ENCODE peak calls at places on chromosomes 16 and 17, in five cellular contexts. X is lower leg skin, B is H1, O is right lobe of liver, N is H54. D is an unnamed sample.

GRCh38 chr16:27238016-27238587 is 30.5 kb downstream of the NSMCE1 start:
- DNase-seq in X (no peak), B (no peak), O (no peak), N (no peak), D (no peak)

GRCh38 chr16:77450790-77451487 is 16.1 kb upstream of the ADAMTS18 start:
- DNase-seq in X (no peak), B (no peak), O (no peak), N (no peak), D (no peak)

GRCh38 chr16:85010446-85010930 is 847 bp downstream of the ZDHHC7 start:
- DNase-seq in X (no peak), B (no peak), O (no peak), N (no peak), D (no peak)

GRCh38 chr17:73657473-73658116 is 13.3 kb upstream of the SDK2 start:
- DNase-seq in X (no peak), B (no peak), O (peak), N (no peak), D (peak)

GRCh38 chr16:10178079-10178478 is 4.1 kb downstream of the GRIN2A start:
- DNase-seq in X (no peak), B (no peak), O (no peak), N (no peak), D (no peak)

GRCh38 chr16:67926181-67926742 is 5.4 kb downstream of the CTRL start:
- DNase-seq in X (no peak), B (no peak), O (no peak), N (no peak), D (no peak)

GRCh38 chr17:83189673-83190385 is 110.4 kb downstream of the METRNL start:
- DNase-seq in X (peak), B (no peak), O (peak), N (no peak), D (no peak)

GRCh38 chr17:43316522-43317142 is 82.2 kb upstream of the ARL4D start:
- DNase-seq in X (no peak), B (no peak), O (no peak), N (no peak), D (no peak)

GRCh38 chr17:37576281-37576680 is 32.9 kb downstream of the SYNRG start:
- DNase-seq in X (no peak), B (no peak), O (no peak), N (no peak), D (no peak)

GRCh38 chr16:17238285-17239028 is 232.3 kb downstream of the XYLT1 start:
- DNase-seq in X (no peak), B (no peak), O (no peak), N (no peak), D (no peak)

GRCh38 chr17:43025290-43025657 is 243 bp downstream of the RND2 start:
- DNase-seq in X (no peak), B (no peak), O (no peak), N (no peak), D (no peak)

GRCh38 chr17:2192367-2193028 is 111.1 kb downstream of the SMG6 start:
- DNase-seq in X (no peak), B (no peak), O (no peak), N (peak), D (peak)

GRCh38 chr16:11791144-11791828 is 5.8 kb downstream of the ZC3H7A start:
- DNase-seq in X (no peak), B (no peak), O (no peak), N (no peak), D (no peak)

GRCh38 chr17:78828470-78829185 is 12.0 kb downstream of the USP36 start:
- DNase-seq in X (no peak), B (no peak), O (no peak), N (peak), D (peak)

GRCh38 chr16:28820016-28820415 is 2.8 kb upstream of the ATXN2L start:
- DNase-seq in X (no peak), B (no peak), O (peak), N (no peak), D (no peak)

GRCh38 chr17:74512624-74513084 is 18.6 kb downstream of the CD300LB start:
- DNase-seq in X (no peak), B (no peak), O (no peak), N (no peak), D (no peak)

GRCh38 chr17:66304304-66305174 is 2.1 kb downstream of the PRKCA start:
- DNase-seq in X (no peak), B (peak), O (peak), N (peak), D (no peak)

GRCh38 chr16:47016700-47017133 is 43.2 kb upstream of the DNAJA2 start:
- DNase-seq in X (no peak), B (no peak), O (no peak), N (no peak), D (no peak)

GRCh38 chr16:65069090-65069489 is 52.8 kb downstream of the CDH11 start:
- DNase-seq in X (no peak), B (no peak), O (no peak), N (no peak), D (no peak)

GRCh38 chr16:27585200-27585599 is 35.3 kb downstream of the KATNIP start:
- DNase-seq in X (no peak), B (no peak), O (no peak), N (no peak), D (no peak)

GRCh38 chr16:50399411-50399810 is 30.6 kb upstream of the BRD7 start:
- DNase-seq in X (no peak), B (no peak), O (no peak), N (no peak), D (no peak)

GRCh38 chr16:16110111-16110490 is 113.2 kb downstream of the ABCC6 start:
- DNase-seq in X (no peak), B (no peak), O (no peak), N (no peak), D (no peak)

GRCh38 chr17:57355090-57355859 is 99.0 kb downstream of the MSI2 start:
- DNase-seq in X (no peak), B (no peak), O (no peak), N (no peak), D (no peak)

GRCh38 chr17:5651348-5651747 is 67.0 kb upstream of the NLRP1 start:
- DNase-seq in X (no peak), B (no peak), O (no peak), N (no peak), D (no peak)

GRCh38 chr17:76204277-76204676 is 36.0 kb downstream of the RNF157 start:
- DNase-seq in X (no peak), B (no peak), O (no peak), N (peak), D (no peak)

GRCh38 chr16:86170720-86171119 is 271.8 kb downstream of the IRF8 start:
- DNase-seq in X (no peak), B (no peak), O (no peak), N (no peak), D (no peak)

GRCh38 chr17:69511244-69511643 is 96.7 kb downstream of the MAP2K6 start:
- DNase-seq in X (no peak), B (no peak), O (no peak), N (no peak), D (no peak)

GRCh38 chr17:16470302-16470701 is 21.7 kb downstream of the LRRC75A start:
- DNase-seq in X (no peak), B (no peak), O (no peak), N (no peak), D (no peak)

GRCh38 chr16:29231231-29231630 is 175.3 kb downstream of the NPIPB11 start:
- DNase-seq in X (peak), B (no peak), O (no peak), N (no peak), D (no peak)

GRCh38 chr17:48269209-48269608 is 160.8 kb downstream of the SKAP1 start:
- DNase-seq in X (no peak), B (no peak), O (no peak), N (no peak), D (no peak)
- TF ChIP-seq POLR2A in X (no peak), B (no peak), O (no peak), N (no peak), D (no peak)

GRCh38 chr16:30997000-30997886 is 12.2 kb downstream of the HSD3B7 start:
- DNase-seq in X (peak), B (peak), O (peak), N (peak), D (peak)
- TF ChIP-seq POLR2A in X (no peak), B (no peak), O (peak), N (no peak), D (no peak)

GRCh38 chr16:4115209-4115940 is 867 bp downstream of the ADCY9 start:
- DNase-seq in X (peak), B (no peak), O (peak), N (peak), D (no peak)

GRCh38 chr16:4117250-4117578 is 972 bp upstream of the ADCY9 start:
- DNase-seq in X (no peak), B (no peak), O (no peak), N (no peak), D (no peak)

GRCh38 chr16:4114257-4115208 is 1.7 kb downstream of the ADCY9 start:
- DNase-seq in X (no peak), B (no peak), O (no peak), N (no peak), D (no peak)

GRCh38 chr16:4115941-4116327 is 308 bp downstream of the ADCY9 start:
- DNase-seq in X (no peak), B (no peak), O (no peak), N (no peak), D (no peak)

DNA sequence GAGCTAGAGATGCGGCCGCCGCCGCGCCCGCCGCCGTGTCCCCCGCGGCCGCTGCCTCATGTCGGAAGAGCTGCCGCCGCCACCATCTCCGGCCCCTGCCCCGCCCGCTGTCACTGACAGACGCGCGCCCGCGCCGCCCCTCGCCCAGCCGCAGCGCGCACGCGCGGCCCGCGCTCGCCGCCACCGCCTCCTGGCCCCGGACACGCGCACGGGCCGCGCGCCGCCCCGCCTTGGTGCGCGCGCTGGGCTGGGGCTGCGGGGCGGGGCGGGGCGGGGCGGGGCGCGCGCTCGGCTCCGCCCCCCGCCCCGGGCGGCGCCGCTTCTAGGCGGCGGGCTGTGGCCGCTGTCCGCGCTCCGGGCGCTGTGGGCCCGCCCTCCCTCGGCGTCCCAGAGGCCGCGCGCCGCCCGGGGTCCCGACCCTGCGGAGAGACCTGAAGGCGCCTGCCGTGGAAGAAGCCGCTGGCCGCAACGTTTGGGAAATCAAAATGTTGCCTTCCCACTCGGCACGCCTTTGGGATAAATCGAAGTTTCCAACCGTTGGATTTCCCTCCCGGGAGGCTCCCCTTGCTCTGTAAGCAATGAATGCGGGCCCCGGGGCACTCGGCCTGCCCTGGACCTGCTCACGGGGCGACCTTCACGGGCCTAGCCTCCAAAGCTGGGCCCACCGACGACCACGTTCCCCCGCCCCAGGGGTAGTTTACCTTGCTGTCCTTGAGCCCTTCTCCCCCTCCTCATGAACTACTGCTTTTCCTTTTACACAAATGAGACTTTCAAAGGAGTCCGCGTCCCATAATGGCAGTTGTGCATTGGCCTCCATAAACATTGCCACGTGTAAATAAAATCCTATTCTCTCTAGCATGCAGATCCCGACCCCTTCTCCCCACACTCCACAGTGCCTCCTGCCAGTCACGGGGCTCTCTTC is at the start of gene ADCY9:
- DNase-seq in X (peak), B (no peak), O (peak), N (peak), D (peak)
- TF ChIP-seq POLR2A in X (no peak), B (no peak), O (peak), N (peak), D (peak)

DNA sequence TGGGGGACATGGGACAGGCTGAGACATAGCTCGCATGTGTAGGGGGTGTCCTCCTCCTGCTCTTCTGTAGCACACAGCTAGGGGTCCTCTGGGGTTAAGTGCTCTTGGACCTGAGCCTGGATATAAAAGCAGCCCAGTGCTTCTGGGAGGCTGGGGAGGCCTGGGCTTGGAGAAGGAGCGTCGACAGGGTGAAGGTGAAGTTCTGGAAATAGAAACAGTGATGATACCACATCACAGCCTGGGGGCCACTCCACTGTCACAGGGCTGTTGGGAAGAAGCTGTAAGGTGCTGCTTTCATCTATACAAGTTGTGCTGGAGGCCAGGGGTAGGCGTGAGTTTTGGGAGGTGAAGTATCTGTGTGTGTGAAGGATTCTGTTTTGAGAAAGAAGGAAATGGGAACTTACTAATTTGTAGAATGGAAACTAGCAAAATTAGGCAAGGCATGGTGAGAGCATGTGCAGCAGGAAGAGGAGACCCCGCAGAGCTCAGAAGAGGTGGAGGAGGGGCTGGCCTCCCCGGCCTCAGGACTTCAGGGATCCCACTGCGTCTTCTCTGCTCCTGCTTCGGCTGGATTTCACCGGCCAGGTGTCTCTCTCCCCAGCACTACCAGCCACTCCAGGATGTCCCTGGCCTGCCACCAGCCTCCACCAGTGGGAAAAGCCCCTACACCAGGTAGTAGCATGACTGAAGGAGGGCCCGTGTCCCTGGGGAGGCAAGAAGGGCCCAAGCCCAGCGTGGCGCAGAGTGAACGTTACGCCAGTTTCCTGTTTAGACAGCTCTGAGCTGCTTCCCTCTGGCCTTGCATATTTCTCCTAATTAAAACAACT is 19.4 kb downstream of the PLCG2 start:
- DNase-seq in X (no peak), B (no peak), O (no peak), N (no peak), D (no peak)
- TF ChIP-seq POLR2A in X (no peak), B (no peak), O (no peak), N (no peak), D (no peak)

GRCh38 chr16:75011634-75012307 is 12.9 kb downstream of the ZNRF1 start:
- DNase-seq in X (peak), B (no peak), O (no peak), N (no peak), D (peak)
- TF ChIP-seq POLR2A in X (no peak), B (no peak), O (no peak), N (no peak), D (no peak)

DNA sequence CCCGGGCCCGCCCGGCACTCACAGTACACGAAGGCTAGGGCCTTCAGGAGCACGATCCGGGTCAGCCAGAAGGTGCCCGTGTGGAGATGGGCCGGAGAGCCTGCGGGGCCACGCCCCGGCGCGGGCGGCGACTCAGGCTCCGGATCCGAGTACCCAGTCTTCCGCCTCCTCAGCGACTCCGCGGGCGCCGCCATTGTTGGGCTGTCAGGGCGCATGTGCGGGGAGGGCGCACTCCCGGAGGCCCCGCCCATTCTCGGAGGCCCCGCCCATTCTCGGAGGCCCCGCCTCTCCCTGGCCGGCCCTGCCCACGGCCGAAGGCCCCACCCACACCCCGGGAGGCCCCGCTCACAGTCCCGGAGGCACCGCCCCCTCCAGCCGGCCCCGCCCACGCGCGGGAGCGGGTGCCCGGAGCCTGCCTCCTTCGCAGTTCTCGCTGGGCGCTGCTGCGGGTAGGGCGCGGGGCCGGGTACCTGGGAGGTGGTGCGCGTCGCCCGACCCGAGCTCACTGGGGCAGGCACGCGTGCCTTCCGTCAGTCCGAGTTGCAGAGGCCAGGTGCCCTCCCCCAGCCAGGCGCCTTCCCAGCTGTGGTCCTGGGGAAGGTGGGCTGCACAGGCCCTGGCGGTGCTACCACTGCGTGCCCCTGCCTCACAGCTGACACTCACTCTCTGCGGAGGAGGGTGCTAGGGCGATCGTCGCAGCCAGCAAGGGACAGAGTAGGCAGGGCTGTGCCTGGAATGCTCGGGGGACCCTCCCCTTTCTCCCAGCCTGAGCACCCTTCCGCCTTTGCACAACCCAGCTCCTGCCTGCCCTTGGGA is at the start of gene LMF1:
- DNase-seq in X (peak), B (peak), O (peak), N (peak), D (peak)
- TF ChIP-seq POLR2A in X (no peak), B (no peak), O (peak), N (peak), D (peak)

GRCh38 chr16:23571895-23572294 is 14.4 kb downstream of the UBFD1 start:
- DNase-seq in X (no peak), B (no peak), O (no peak), N (no peak), D (no peak)

GRCh38 chr16:23570992-23571632 is 13.6 kb downstream of the UBFD1 start:
- DNase-seq in X (no peak), B (no peak), O (peak), N (no peak), D (no peak)

GRCh38 chr16:23564964-23565363 is 7.4 kb downstream of the UBFD1 start:
- DNase-seq in X (no peak), B (no peak), O (no peak), N (no peak), D (no peak)

GRCh38 chr16:23566724-23567123 is 9.2 kb downstream of the UBFD1 start:
- DNase-seq in X (no peak), B (no peak), O (no peak), N (no peak), D (no peak)

GRCh38 chr16:23567602-23568001 is 10.1 kb downstream of the UBFD1 start:
- DNase-seq in X (no peak), B (no peak), O (no peak), N (no peak), D (no peak)
- TF ChIP-seq POLR2A in X (no peak), B (no peak), O (no peak), N (no peak), D (no peak)

GRCh38 chr17:39674179-39674578 is 5.9 kb downstream of the PNMT start:
- DNase-seq in X (no peak), B (no peak), O (peak), N (no peak), D (no peak)

GRCh38 chr17:39675390-39676082 is 7.3 kb downstream of the PNMT start:
- DNase-seq in X (no peak), B (no peak), O (peak), N (no peak), D (no peak)

GRCh38 chr17:39676198-39676819 is 8.1 kb downstream of the PNMT start:
- DNase-seq in X (no peak), B (no peak), O (no peak), N (no peak), D (no peak)

GRCh38 chr17:39673335-39674081 is 5.3 kb downstream of the PNMT start:
- DNase-seq in X (no peak), B (no peak), O (peak), N (no peak), D (no peak)

GRCh38 chr17:39674702-39675389 is 6.6 kb downstream of the PNMT start:
- DNase-seq in X (no peak), B (no peak), O (peak), N (no peak), D (no peak)
- TF ChIP-seq POLR2A in X (no peak), B (no peak), O (no peak), N (no peak), D (no peak)

GRCh38 chr17:47663997-47664941 is 14.6 kb downstream of the KPNB1 start:
- DNase-seq in X (peak), B (no peak), O (no peak), N (no peak), D (peak)

GRCh38 chr17:47654991-47655390 is 5.3 kb downstream of the KPNB1 start:
- DNase-seq in X (no peak), B (no peak), O (no peak), N (no peak), D (no peak)

GRCh38 chr17:47665655-47666054 is 15.9 kb downstream of the KPNB1 start:
- DNase-seq in X (no peak), B (no peak), O (no peak), N (no peak), D (no peak)

DNA sequence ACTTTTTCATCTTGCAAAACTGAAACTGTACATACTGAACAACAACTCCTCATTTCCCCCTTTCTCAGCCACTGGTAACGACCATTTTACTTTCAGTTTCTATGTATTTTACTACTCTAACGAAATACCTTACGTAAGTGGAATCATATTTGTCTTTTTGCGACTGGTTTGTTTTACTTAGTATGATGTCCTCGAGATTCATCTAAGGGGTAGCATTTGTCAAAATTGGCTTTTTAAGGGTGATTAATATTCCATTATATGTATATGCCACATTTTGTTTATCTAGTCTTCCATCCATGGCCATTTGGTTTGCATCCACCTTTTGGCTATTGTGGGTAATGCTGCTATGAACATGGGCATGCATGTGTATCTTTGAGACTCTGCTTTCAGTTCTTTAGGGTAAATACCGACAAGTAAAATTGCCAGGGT is 10.4 kb downstream of the KPNB1 start:
- DNase-seq in X (no peak), B (no peak), O (no peak), N (no peak), D (no peak)
- TF ChIP-seq POLR2A in X (no peak), B (no peak), O (no peak), N (no peak), D (no peak)

D was measured in HCT116.